ENCODE peak calls at places on chromosomes 16 and 17, in four cellular contexts. V is H1, O is A673, T is PC-9. Z is an unnamed sample.
A peak's percentile ranks its signal among the peaks of the same experiment; 100 is the strongest.

GRCh38 chr17:31522284-31522931 is 130.9 kb downstream of the RAB11FIP4 start:
- DNase-seq in V (no peak), O (no peak), T (no peak), Z (no peak)

GRCh38 chr16:75745242-75745641 is 19.0 kb upstream of the CPHXL start:
- DNase-seq in V (no peak), O (no peak), T (no peak), Z (no peak)

GRCh38 chr17:4565209-4566141 is 5.1 kb upstream of the GGT6 start:
- DNase-seq in V (no peak), O (peak; percentile 88), T (peak; percentile 54), Z (peak; percentile 70)

GRCh38 chr16:70444249-70445063 is 5.6 kb upstream of the ST3GAL2 start:
- DNase-seq in V (no peak), O (no peak), T (no peak), Z (no peak)

GRCh38 chr16:1614226-1615102 is 2.3 kb downstream of the CRAMP1 start:
- DNase-seq in V (no peak), O (peak; percentile 30), T (peak; percentile 18), Z (peak; percentile 32)

GRCh38 chr16:80117731-80118130 is 423.1 kb upstream of the DYNLRB2 start:
- DNase-seq in V (no peak), O (no peak), T (no peak), Z (no peak)

GRCh38 chr17:40093580-40094201 is 6.7 kb downstream of the NR1D1 start:
- DNase-seq in V (no peak), O (no peak), T (no peak), Z (no peak)

GRCh38 chr17:45971698-45972141 is 27.3 kb upstream of the STH start:
- DNase-seq in V (no peak), O (no peak), T (no peak), Z (no peak)

GRCh38 chr17:10192963-10193362 is 5.4 kb downstream of the GAS7 start:
- DNase-seq in V (no peak), O (no peak), T (no peak), Z (no peak)

GRCh38 chr17:80742091-80742490 is 197.5 kb downstream of the RPTOR start:
- DNase-seq in V (no peak), O (no peak), T (no peak), Z (no peak)

GRCh38 chr17:64441772-64442549 is 7.0 kb upstream of the MILR1 start:
- DNase-seq in V (no peak), O (no peak), T (peak; percentile 38), Z (peak; percentile 74)

GRCh38 chr17:33210240-33210639 is 82.9 kb downstream of the ASIC2 start:
- DNase-seq in V (no peak), O (no peak), T (no peak), Z (no peak)

GRCh38 chr16:58026139-58026704 is 668 bp downstream of the MMP15 start:
- DNase-seq in V (no peak), O (peak; percentile 47), T (peak; percentile 28), Z (peak; percentile 56)

GRCh38 chr16:67822511-67822910 is 15.8 kb downstream of the TSNAXIP1 start:
- DNase-seq in V (no peak), O (no peak), T (no peak), Z (no peak)

GRCh38 chr16:84207869-84208268 is 16.9 kb downstream of the ADAD2 start:
- DNase-seq in V (no peak), O (no peak), T (no peak), Z (no peak)

GRCh38 chr17:39750131-39751015 is 12.6 kb downstream of the GRB7 start:
- DNase-seq in V (no peak), O (no peak), T (peak; percentile 79), Z (no peak)

GRCh38 chr17:68101992-68102758 is 66.6 kb downstream of the KPNA2 start:
- DNase-seq in V (no peak), O (no peak), T (peak; percentile 13), Z (peak; percentile 28)

GRCh38 chr16:89641719-89642187 is 15.8 kb downstream of the CHMP1A start:
- DNase-seq in V (no peak), O (no peak), T (no peak), Z (no peak)

GRCh38 chr16:71927383-71927782 is 32.1 kb downstream of the IST1 start:
- DNase-seq in V (no peak), O (peak; percentile 92), T (peak; percentile 56), Z (peak; percentile 90)

GRCh38 chr16:57386381-57386951 is 14.2 kb downstream of the CX3CL1 start:
- DNase-seq in V (no peak), O (peak; percentile 60), T (no peak), Z (no peak)

GRCh38 chr16:46830417-46830901 is 521 bp downstream of the C16orf87 start:
- DNase-seq in V (no peak), O (peak; percentile 41), T (peak; percentile 3), Z (no peak)

GRCh38 chr16:14502256-14502875 is 127.7 kb downstream of the PARN start:
- DNase-seq in V (no peak), O (no peak), T (no peak), Z (no peak)

GRCh38 chr17:76373481-76373825 is 11.0 kb upstream of the SPHK1 start:
- DNase-seq in V (no peak), O (no peak), T (no peak), Z (no peak)

GRCh38 chr16:79767597-79768280 is 167.2 kb upstream of the MAF start:
- DNase-seq in V (no peak), O (no peak), T (no peak), Z (no peak)

GRCh38 chr17:65558683-65559311 is 2.7 kb downstream of the AXIN2 start:
- DNase-seq in V (no peak), O (peak; percentile 14), T (no peak), Z (no peak)

GRCh38 chr16:8798535-8799157 is 1.0 kb downstream of the PMM2 start:
- DNase-seq in V (no peak), O (no peak), T (no peak), Z (no peak)

GRCh38 chr16:72247821-72248253 is 75.9 kb upstream of the PMFBP1 start:
- DNase-seq in V (no peak), O (no peak), T (no peak), Z (peak; percentile 55)

GRCh38 chr16:3461120-3461519 is 17.6 kb downstream of the NAA60 start:
- DNase-seq in V (no peak), O (peak; percentile 45), T (no peak), Z (no peak)

GRCh38 chr17:36183001-36183810 is 6.8 kb upstream of the TBC1D3B start:
- DNase-seq in V (no peak), O (peak; percentile 45), T (peak; percentile 28), Z (no peak)

GRCh38 chr17:36182176-36183000 is 6.0 kb upstream of the TBC1D3B start:
- DNase-seq in V (no peak), O (no peak), T (no peak), Z (no peak)

GRCh38 chr17:36185416-36185815 is 9.0 kb upstream of the TBC1D3B start:
- DNase-seq in V (no peak), O (no peak), T (no peak), Z (no peak)

GRCh38 chr17:36188891-36189306 is 7.7 kb downstream of the CCL3L1 start:
- DNase-seq in V (no peak), O (no peak), T (no peak), Z (no peak)

GRCh38 chr17:36183811-36184765 is 7.7 kb upstream of the TBC1D3B start:
- DNase-seq in V (no peak), O (no peak), T (no peak), Z (no peak)
- TF ChIP-seq EZH2 in V (no peak), O (no peak), T (no peak), Z (no peak)

GRCh38 chr17:36937001-36937960 is at the start of gene LHX1:
- DNase-seq in V (no peak), O (no peak), T (no peak), Z (no peak)

GRCh38 chr17:36935681-36936454 is 1.4 kb upstream of the LHX1 start:
- DNase-seq in V (no peak), O (no peak), T (peak; percentile 58), Z (no peak)

GRCh38 chr17:36937961-36938565 is 788 bp downstream of the LHX1 start:
- DNase-seq in V (no peak), O (no peak), T (peak; percentile 53), Z (peak; percentile 33)

GRCh38 chr17:36934759-36935630 is 2.3 kb upstream of the LHX1 start:
- DNase-seq in V (no peak), O (no peak), T (no peak), Z (no peak)

DNA sequence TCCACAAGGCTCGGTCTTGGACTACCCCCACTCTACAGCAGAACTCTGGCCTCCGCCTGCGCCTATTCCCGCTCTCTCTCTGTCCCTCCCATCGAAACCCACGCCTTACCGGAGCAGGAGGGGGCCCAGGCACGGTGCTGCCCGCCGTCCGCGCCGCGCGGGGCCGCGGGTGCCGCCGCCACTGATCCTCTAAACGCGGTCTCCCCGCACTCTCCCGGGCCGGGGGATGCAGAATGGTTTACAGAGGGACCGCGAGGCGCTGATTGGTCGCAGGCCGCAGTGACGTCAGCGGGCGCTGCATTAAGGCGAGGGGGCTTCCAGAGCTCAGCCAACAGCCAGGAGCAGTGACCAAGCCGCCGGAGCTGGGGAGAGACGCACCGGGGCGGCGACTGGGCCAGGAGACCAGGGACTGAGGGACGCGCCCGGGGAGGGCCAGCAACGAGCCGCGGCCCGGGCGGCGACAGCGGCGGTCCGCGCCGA is 780 bp upstream of the LHX1 start:
- DNase-seq in V (no peak), O (no peak), T (peak; percentile 52), Z (no peak)
- TF ChIP-seq EZH2 in V (no peak), O (peak; percentile 60), T (no peak), Z (peak; percentile 43)

GRCh38 chr17:6997171-6997570 is 1.3 kb downstream of the ALOX12 start:
- DNase-seq in V (no peak), O (no peak), T (no peak), Z (no peak)

GRCh38 chr17:6995500-6996255 is at the start of gene ALOX12:
- DNase-seq in V (no peak), O (no peak), T (no peak), Z (no peak)

GRCh38 chr17:6994118-6994598 is 1.7 kb upstream of the ALOX12 start:
- DNase-seq in V (no peak), O (no peak), T (no peak), Z (no peak)

GRCh38 chr17:6994666-6995246 is 1.1 kb upstream of the ALOX12 start:
- DNase-seq in V (no peak), O (no peak), T (no peak), Z (no peak)

GRCh38 chr17:6996256-6997111 is 635 bp downstream of the ALOX12 start:
- DNase-seq in V (no peak), O (no peak), T (no peak), Z (no peak)
- TF ChIP-seq EZH2 in V (no peak), O (no peak), T (no peak), Z (no peak)

GRCh38 chr17:46977750-46978488 is 1.1 kb downstream of the RPRML start:
- DNase-seq in V (no peak), O (no peak), T (no peak), Z (no peak)
- TF ChIP-seq EZH2 in V (no peak), O (no peak), T (no peak), Z (no peak)

GRCh38 chr17:79354173-79354820 is 256.6 kb downstream of the RBFOX3 start:
- DNase-seq in V (no peak), O (no peak), T (no peak), Z (no peak)
- TF ChIP-seq EZH2 in V (no peak), O (no peak), T (no peak), Z (no peak)

DNA sequence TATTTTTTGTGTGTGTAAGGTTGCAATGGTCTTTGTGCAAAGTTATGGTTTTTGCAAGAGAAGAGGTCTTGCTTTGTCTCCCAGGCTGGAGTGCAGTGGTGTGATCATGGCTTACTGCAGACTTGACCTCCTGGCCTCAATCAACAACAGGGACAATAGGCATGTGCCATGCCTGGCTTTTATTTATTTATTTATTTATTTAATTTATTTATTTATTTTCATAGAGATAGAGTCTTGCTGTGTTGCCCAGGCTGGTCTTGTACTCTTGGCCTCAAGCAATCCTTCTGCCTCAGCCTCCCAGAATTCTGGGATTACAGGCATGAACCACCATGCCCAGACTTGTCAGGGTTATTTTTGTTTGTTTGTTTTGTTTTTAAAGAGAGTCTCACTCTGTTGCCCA is 63.3 kb downstream of the CACNG3 start:
- DNase-seq in V (no peak), O (no peak), T (no peak), Z (no peak)
- TF ChIP-seq EZH2 in V (no peak), O (no peak), T (no peak), Z (no peak)